ENCODE peak calls at places on chromosomes 13 and 19, in nine cellular contexts. E is heart left ventricle, K is lower lobe of right lung, L is cardiac muscle cell, D is transverse colon, N is Peyer's patch, T is right lobe of liver, H is body of pancreas, A is ovary. Z is an unnamed sample.

GRCh38 chr13:79767126-79767525 is 286.2 kb downstream of the NDFIP2 start:
- DNase-seq in E (no peak), K (no peak), L (no peak), D (no peak), N (no peak), T (no peak), H (no peak), A (no peak), Z (no peak)

GRCh38 chr13:40464349-40464748 is 202.1 kb downstream of the FOXO1 start:
- DNase-seq in E (no peak), K (no peak), L (no peak), D (no peak), N (no peak), T (no peak), H (no peak), A (no peak), Z (no peak)

GRCh38 chr13:30898721-30899188 is 7.3 kb upstream of the MEDAG start:
- DNase-seq in E (peak; percentile 62), K (no peak), L (no peak), D (no peak), N (no peak), T (no peak), H (no peak), A (no peak), Z (no peak)

GRCh38 chr13:94327318-94327717 is 152.2 kb downstream of the DCT start:
- DNase-seq in E (no peak), K (no peak), L (no peak), D (no peak), N (no peak), T (no peak), H (no peak), A (no peak), Z (no peak)

GRCh38 chr19:10402441-10403038 is 802 bp downstream of the CDC37 start:
- DNase-seq in E (peak; percentile 77), K (peak; percentile 68), L (no peak), D (peak; percentile 45), N (no peak), T (no peak), H (no peak), A (no peak), Z (peak; percentile 68)

GRCh38 chr13:108077284-108077683 is 138.1 kb downstream of the LIG4 start:
- DNase-seq in E (no peak), K (no peak), L (no peak), D (no peak), N (no peak), T (no peak), H (no peak), A (no peak), Z (no peak)

GRCh38 chr19:11073568-11073967 is 15.7 kb upstream of the LDLR start:
- DNase-seq in E (no peak), K (no peak), L (no peak), D (no peak), N (no peak), T (no peak), H (no peak), A (no peak), Z (no peak)

GRCh38 chr19:51595776-51596175 is 24.7 kb downstream of the ZNF175 start:
- DNase-seq in E (no peak), K (no peak), L (no peak), D (no peak), N (no peak), T (no peak), H (no peak), A (no peak), Z (no peak)

GRCh38 chr13:85241045-85241444 is 558.2 kb downstream of the SLITRK6 start:
- DNase-seq in E (no peak), K (no peak), L (no peak), D (no peak), N (no peak), T (no peak), H (no peak), A (no peak), Z (no peak)

GRCh38 chr13:107665926-107666458 is 549.3 kb downstream of the LIG4 start:
- DNase-seq in E (no peak), K (no peak), L (no peak), D (no peak), N (no peak), T (no peak), H (no peak), A (no peak), Z (no peak)

GRCh38 chr19:38744906-38745305 is 632 bp upstream of the CAPN12 start:
- DNase-seq in E (no peak), K (peak; percentile 14), L (no peak), D (no peak), N (no peak), T (no peak), H (no peak), A (no peak), Z (no peak)

GRCh38 chr19:33797821-33798633 is 1.4 kb downstream of the KCTD15 start:
- DNase-seq in E (peak; percentile 80), K (no peak), L (peak; percentile 81), D (peak; percentile 73), N (peak; percentile 80), T (peak; percentile 69), H (peak; percentile 63), A (peak; percentile 75), Z (peak; percentile 41)

GRCh38 chr13:25268561-25268960 is 18.7 kb downstream of the MTMR6 start:
- DNase-seq in E (no peak), K (no peak), L (no peak), D (no peak), N (no peak), T (no peak), H (no peak), A (no peak), Z (no peak)

GRCh38 chr13:25262261-25262660 is 25.0 kb downstream of the MTMR6 start:
- DNase-seq in E (no peak), K (no peak), L (no peak), D (no peak), N (no peak), T (no peak), H (no peak), A (no peak), Z (no peak)

GRCh38 chr13:25267715-25268114 is 19.6 kb downstream of the MTMR6 start:
- DNase-seq in E (no peak), K (no peak), L (no peak), D (no peak), N (no peak), T (no peak), H (no peak), A (no peak), Z (no peak)
- TF ChIP-seq CTCF in E (peak; percentile 21), K (peak; percentile 22), L (peak; percentile 20), D (no peak), N (no peak), T (peak; percentile 17), H (no peak), A (no peak), Z (peak; percentile 43)

GRCh38 chr13:98473135-98473791 is 103.6 kb downstream of the STK24 start:
- DNase-seq in E (peak; percentile 54), K (no peak), L (no peak), D (no peak), N (no peak), T (peak; percentile 94), H (no peak), A (no peak), Z (no peak)
- H3K36me3 ChIP-seq in E (peaks cover 43% of the 10 kb centered on the region), K (peaks cover 53% of the 10 kb centered on the region), L (no peaks in the 10 kb centered on the region), D (peaks cover 15% of the 10 kb centered on the region), N (no peaks in the 10 kb centered on the region), T (no peaks in the 10 kb centered on the region), H (no peaks in the 10 kb centered on the region), A (no peaks in the 10 kb centered on the region), Z (peaks cover 31% of the 10 kb centered on the region)

GRCh38 chr13:48038763-48039162 is 1.2 kb downstream of the NUDT15 start:
- DNase-seq in E (no peak), K (no peak), L (no peak), D (no peak), N (no peak), T (no peak), H (no peak), A (no peak), Z (no peak)
- H3K4me3 ChIP-seq in E (no peak overlapping the region), K (peak overlapping the region; percentile 60), L (no peak overlapping the region), D (peak overlapping the region; percentile 66), N (no peak overlapping the region), T (no peak overlapping the region), H (no peak overlapping the region), A (no peak overlapping the region), Z (no peak overlapping the region)

GRCh38 chr19:1269065-1269477 is at the start of gene CIRBP:
- DNase-seq in E (peak; percentile 100), K (peak; percentile 100), L (peak; percentile 100), D (peak; percentile 100), N (peak; percentile 100), T (peak; percentile 100), H (peak; percentile 100), A (peak; percentile 100), Z (peak; percentile 100)
- TF ChIP-seq CTCF in E (no peak), K (no peak), L (no peak), D (no peak), N (no peak), T (no peak), H (no peak), A (no peak), Z (no peak)

DNA sequence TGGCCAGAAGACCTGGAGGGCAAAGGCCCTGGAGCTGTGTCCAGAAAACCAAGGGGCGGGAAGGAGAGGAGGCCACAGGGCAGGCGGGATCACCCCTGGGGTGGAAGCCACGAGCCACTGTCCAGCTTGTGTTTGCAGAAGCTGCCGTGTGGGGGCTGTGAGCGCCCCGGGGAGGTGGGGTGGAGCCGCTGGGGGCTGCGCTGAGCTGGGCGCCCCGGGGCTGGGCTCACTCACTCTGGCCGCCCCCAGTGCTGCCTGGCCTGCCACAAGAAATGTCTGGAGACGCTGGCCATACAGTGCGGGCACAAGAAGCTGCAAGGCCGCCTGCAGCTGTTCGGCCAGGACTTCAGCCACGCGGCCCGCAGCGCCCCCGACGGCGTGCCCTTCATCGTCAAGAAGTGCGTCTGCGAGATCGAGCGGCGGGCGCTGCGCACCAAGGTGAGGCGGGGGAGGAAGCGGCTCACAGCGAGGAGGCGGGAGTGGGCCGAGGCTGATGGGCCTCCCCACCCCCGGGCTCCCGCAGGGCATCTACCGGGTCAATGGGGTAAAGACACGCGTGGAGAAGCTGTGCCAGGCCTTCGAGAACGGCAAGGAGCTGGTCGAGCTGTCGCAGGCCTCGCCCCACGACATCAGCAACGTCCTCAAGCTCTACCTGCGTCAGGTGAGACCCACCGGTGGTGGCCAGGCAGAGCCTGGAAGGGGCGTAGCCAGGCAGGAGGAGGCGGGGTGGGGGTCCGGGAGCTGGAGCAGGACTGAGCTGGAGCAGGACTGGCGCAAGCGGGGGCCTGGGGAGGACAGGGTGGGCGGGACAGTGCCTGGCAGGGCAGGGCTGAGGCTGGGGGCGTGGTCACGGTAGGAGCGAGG is 13.6 kb downstream of the POLR2E start:
- DNase-seq in E (peak; percentile 52), K (no peak), L (no peak), D (no peak), N (no peak), T (no peak), H (no peak), A (no peak), Z (peak; percentile 65)
- H3K36me3 ChIP-seq in E (no peaks in the 10 kb centered on the region), K (peaks cover 74% of the 10 kb centered on the region), L (peaks cover under 1% of the 10 kb centered on the region), D (no peaks in the 10 kb centered on the region), N (no peaks in the 10 kb centered on the region), T (no peaks in the 10 kb centered on the region), H (no peaks in the 10 kb centered on the region), A (no peaks in the 10 kb centered on the region), Z (no peaks in the 10 kb centered on the region)

Z was measured in BE2C.